ENCODE peak calls at places on chromosomes 11 and 22, in seven cellular contexts. M is H1, L is transverse colon, Q is thyroid gland, Z is right atrium auricular region, J is cardiac muscle cell, X is PC-9. D is an unnamed sample.
A peak's percentile ranks its signal among the peaks of the same experiment; 100 is the strongest.

GRCh38 chr11:116792869-116793475 is 1.3 kb upstream of the APOA5 start:
- DNase-seq in M (no peak), L (no peak), Q (no peak), Z (no peak), J (no peak), X (no peak), D (peak; percentile 71)

GRCh38 chr11:119990306-119991021 is 147.4 kb downstream of the TRIM29 start:
- DNase-seq in M (no peak), L (no peak), Q (no peak), Z (peak; percentile 67), J (peak; percentile 22), X (no peak), D (no peak)

GRCh38 chr11:100674212-100674611 is 12.9 kb upstream of the ARHGAP42 start:
- DNase-seq in M (no peak), L (no peak), Q (no peak), Z (no peak), J (peak; percentile 17), X (no peak), D (no peak)

GRCh38 chr11:104134760-104135159 is 29.2 kb downstream of the PDGFD start:
- DNase-seq in M (no peak), L (no peak), Q (no peak), Z (no peak), J (peak; percentile 57), X (peak; percentile 67), D (peak; percentile 45)

GRCh38 chr11:20623258-20623657 is 23.9 kb downstream of the SLC6A5 start:
- DNase-seq in M (no peak), L (no peak), Q (no peak), Z (no peak), J (no peak), X (no peak), D (no peak)

GRCh38 chr22:22380098-22381030 is 128.2 kb downstream of the ZNF280B start:
- DNase-seq in M (peak; percentile 82), L (peak; percentile 61), Q (no peak), Z (no peak), J (no peak), X (no peak), D (no peak)

GRCh38 chr22:37758698-37759097 is 49.0 kb upstream of the GCAT start:
- DNase-seq in M (no peak), L (no peak), Q (no peak), Z (no peak), J (no peak), X (no peak), D (no peak)

GRCh38 chr22:37739611-37740049 is 42.8 kb downstream of the TRIOBP start:
- DNase-seq in M (no peak), L (no peak), Q (no peak), Z (no peak), J (no peak), X (no peak), D (no peak)

GRCh38 chr22:38826386-38826785 is 17.4 kb downstream of the NPTXR start:
- DNase-seq in M (no peak), L (no peak), Q (no peak), Z (no peak), J (no peak), X (no peak), D (no peak)

GRCh38 chr22:38820021-38820420 is 23.8 kb downstream of the NPTXR start:
- DNase-seq in M (no peak), L (no peak), Q (no peak), Z (no peak), J (no peak), X (no peak), D (no peak)

GRCh38 chr22:38824587-38824986 is 19.2 kb downstream of the NPTXR start:
- DNase-seq in M (peak; percentile 88), L (peak; percentile 31), Q (peak; percentile 45), Z (no peak), J (peak; percentile 84), X (no peak), D (peak; percentile 55)

GRCh38 chr22:38823637-38824036 is 20.2 kb downstream of the NPTXR start:
- DNase-seq in M (no peak), L (no peak), Q (no peak), Z (no peak), J (no peak), X (no peak), D (no peak)

GRCh38 chr22:38823076-38823475 is 20.8 kb downstream of the NPTXR start:
- DNase-seq in M (no peak), L (no peak), Q (no peak), Z (no peak), J (no peak), X (no peak), D (no peak)
- TF ChIP-seq CTCF in M (no peak), L (no peak), Q (no peak), Z (no peak), J (no peak), X (no peak), D (no peak)

DNA sequence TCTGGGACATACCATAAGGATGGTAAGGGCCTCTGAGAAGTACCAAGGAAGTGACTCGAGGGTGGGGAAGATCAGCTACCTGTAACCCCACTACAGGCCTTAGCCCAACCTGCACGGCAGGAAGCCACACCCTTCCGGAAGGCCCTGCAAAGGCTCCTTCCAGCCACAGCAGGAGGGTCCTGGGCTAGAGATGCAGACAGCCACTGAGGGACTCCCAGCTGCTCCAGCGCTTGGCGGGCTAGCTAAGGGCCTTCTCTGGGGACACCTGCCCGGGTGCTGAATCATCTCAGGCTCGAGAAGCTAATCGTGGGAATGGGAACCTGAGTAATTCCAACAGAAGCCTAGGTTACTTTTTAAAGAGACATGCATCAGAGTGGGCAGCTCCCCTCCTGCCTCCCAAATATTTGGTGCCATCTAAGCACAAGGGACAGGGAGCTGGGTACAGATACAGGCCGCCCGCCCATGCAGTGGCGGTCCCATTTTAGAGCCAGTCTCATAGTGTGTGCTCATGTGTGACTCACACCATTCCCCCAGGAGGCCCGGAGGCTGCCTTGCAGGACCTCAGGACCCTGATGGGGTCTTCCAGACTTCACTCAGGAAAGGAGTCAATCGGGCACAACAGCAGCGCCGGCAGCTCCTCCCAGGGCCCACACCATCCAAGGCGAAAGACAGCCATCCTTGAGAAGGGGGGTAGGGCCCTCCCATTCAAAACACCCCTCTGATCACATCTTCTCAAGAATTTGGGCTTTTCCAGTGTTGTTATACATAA is 8.0 kb downstream of the MYH9 start:
- DNase-seq in M (no peak), L (no peak), Q (no peak), Z (no peak), J (no peak), X (peak; percentile 80), D (peak; percentile 53)
- H3K4me1 ChIP-seq in M (no peaks in the 10 kb centered on the region), L (peaks cover 59% of the 10 kb centered on the region), Q (peaks cover 91% of the 10 kb centered on the region), Z (no peaks in the 10 kb centered on the region), J (peaks cover 2% of the 10 kb centered on the region), X (peaks cover 91% of the 10 kb centered on the region), D (peaks cover 60% of the 10 kb centered on the region)

GRCh38 chr11:123607781-123608180 is 46.6 kb downstream of the SCN3B start:
- DNase-seq in M (no peak), L (no peak), Q (no peak), Z (no peak), J (no peak), X (no peak), D (no peak)
- H3K27ac ChIP-seq in M (no peak overlapping the region), L (no peak overlapping the region), Q (no peak overlapping the region), Z (no peak overlapping the region), J (no peak overlapping the region), X (no peak overlapping the region), D (no peak overlapping the region)

DNA sequence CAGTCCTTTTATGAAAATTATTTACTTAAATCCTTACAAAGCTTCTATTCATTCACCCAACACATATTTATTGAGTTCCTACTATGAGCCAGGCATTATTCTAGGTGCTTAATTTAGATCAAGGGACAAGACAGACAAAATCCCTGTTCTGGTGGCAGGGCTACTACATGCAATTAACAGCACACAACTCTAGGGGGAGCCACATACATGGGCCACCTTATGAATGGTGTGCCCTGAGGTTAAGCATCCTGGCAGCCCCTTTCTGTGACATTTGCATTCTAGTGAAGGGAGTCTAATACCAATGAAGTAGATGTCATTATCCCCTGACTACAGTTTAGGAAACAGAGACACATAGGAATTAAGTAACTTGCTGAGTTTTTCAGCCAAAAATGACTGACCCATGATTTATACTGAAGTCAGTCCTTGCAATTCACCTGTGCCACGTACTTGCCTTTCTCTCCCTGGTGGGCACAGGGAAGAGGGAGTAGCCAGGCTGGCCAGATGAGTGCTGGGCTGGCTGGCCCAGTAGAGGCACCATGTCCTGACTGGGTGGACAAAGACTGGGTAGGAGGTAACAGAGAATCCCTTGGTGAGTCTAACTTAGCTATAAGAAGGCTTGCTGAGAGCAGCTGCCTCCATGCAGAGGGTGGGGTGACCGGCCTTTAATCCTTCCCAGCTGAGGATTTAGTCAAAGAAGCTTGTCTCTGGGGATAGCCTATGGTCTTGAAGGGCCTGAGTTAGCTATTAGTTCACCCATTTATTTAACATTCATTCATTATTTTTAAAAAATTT is 52.0 kb upstream of the ELF5 start:
- DNase-seq in M (no peak), L (no peak), Q (no peak), Z (no peak), J (no peak), X (no peak), D (no peak)
- TF ChIP-seq CTCF in M (peak; percentile 77), L (peak; percentile 33), Q (no peak), Z (no peak), J (peak; percentile 38), X (peak; percentile 77), D (peak; percentile 63)

DNA sequence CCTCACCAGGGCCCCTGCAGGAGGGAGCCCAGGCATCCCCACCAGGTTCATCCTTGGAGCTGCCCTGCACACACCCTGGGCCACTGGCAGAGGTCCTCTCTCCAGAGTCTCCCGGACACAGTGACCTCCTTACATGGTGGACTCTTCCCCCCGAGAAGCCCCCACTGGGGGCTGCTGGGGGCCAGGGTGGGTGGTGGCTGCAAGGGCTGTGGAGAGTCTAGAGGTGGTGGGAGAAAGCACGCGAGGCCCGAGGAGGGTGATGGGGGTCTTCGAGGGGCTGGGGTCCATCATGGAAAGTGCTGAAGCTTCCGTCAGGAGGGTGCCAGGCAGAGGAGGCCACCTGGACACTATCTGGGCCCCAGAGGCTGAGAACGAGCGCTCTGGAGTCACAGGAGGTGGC is 17.6 kb downstream of the PGA5 start:
- DNase-seq in M (no peak), L (no peak), Q (no peak), Z (no peak), J (no peak), X (no peak), D (no peak)
- H3K4me1 ChIP-seq in M (no peaks in the 10 kb centered on the region), L (no peaks in the 10 kb centered on the region), Q (peaks cover 7% of the 10 kb centered on the region), Z (no peaks in the 10 kb centered on the region), J (no peaks in the 10 kb centered on the region), X (no peaks in the 10 kb centered on the region), D (no peaks in the 10 kb centered on the region)

DNA sequence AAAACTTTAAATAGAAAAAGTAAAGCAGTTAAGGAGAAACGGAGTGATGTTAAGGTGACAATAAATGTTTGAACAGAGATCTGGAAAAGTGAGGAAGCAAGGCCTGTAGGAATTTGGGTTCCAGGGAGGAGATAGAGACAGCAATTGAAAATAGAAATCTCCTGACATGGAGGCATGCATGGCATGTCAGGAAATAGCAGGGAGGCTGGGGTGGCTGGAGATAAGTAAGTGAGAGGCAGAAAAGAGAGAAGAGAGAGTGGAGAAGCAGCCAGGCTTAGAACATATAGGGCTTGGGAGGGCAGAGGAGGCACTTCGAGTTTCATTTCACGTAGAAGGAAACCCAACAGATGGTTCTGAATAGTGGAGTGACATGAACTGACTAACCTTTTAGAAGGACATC is 185.5 kb downstream of the LRRC4C start:
- DNase-seq in M (no peak), L (no peak), Q (no peak), Z (no peak), J (no peak), X (no peak), D (no peak)
- H3K27ac ChIP-seq in M (no peak overlapping the region), L (no peak overlapping the region), Q (no peak overlapping the region), Z (no peak overlapping the region), J (peak overlapping the region; percentile 58), X (no peak overlapping the region), D (no peak overlapping the region)

DNA sequence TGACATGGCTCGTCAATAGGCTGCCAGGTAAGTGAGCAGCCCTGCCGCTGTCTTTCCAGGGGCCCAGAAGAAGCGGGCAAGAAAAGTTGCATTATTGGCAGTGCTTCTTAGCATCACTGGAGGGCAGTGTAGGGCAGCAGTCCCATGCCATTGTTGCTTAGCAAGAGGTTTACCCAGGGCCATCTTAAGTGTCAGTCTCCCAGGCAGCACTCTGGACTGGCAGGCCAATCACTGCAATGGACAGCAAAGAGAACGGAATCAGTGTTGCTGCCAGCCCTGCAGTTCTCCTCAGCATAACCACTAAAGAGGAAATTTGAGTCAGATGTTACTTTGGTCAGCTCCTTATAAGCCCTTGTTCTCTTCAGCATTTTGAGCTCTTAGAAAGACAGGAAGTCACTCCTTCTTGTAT is 13.4 kb upstream of the GRK2 start:
- DNase-seq in M (no peak), L (no peak), Q (peak; percentile 49), Z (no peak), J (peak; percentile 45), X (no peak), D (peak; percentile 39)
- TF ChIP-seq CTCF in M (peak; percentile 34), L (peak; percentile 28), Q (peak; percentile 39), Z (no peak), J (peak; percentile 39), X (peak; percentile 53), D (peak; percentile 72)